ENCODE peak calls at places on chromosomes 6 and 20, in five cellular contexts. X, C, I, G and V are unnamed samples.

GRCh38 chr20:25571817-25572216 is 13.5 kb downstream of the NINL start:
- DNase-seq in X (no peak), C (no peak), I (no peak), G (no peak), V (no peak)

GRCh38 chr6:37173573-37174195 is 3.7 kb downstream of the PIM1 start:
- DNase-seq in X (no peak), C (peak), I (no peak), G (no peak), V (no peak)

GRCh38 chr20:3162080-3162611 is 2.5 kb upstream of the FASTKD5 start:
- DNase-seq in X (no peak), C (no peak), I (peak), G (no peak), V (no peak)

GRCh38 chr20:46835418-46835817 is 59.2 kb upstream of the EYA2 start:
- DNase-seq in X (peak), C (no peak), I (no peak), G (no peak), V (no peak)

GRCh38 chr6:159035891-159036290 is 8.9 kb downstream of the TAGAP start:
- DNase-seq in X (no peak), C (no peak), I (no peak), G (no peak), V (no peak)

GRCh38 chr6:24858154-24858801 is 59.6 kb upstream of the ARMH2 start:
- DNase-seq in X (no peak), C (no peak), I (no peak), G (no peak), V (no peak)

GRCh38 chr6:125547320-125547843 is 202.1 kb upstream of the HEY2 start:
- DNase-seq in X (no peak), C (no peak), I (no peak), G (no peak), V (no peak)

GRCh38 chr6:108165714-108166663 is at the start of gene NR2E1:
- DNase-seq in X (peak), C (no peak), I (peak), G (no peak), V (no peak)

GRCh38 chr20:37520417-37520751 is 666 bp upstream of the NNAT start:
- DNase-seq in X (no peak), C (no peak), I (no peak), G (no peak), V (no peak)

GRCh38 chr6:157790548-157791160 is 32.4 kb upstream of the SNX9 start:
- DNase-seq in X (no peak), C (peak), I (no peak), G (no peak), V (no peak)

GRCh38 chr6:158667360-158667981 is 17.6 kb downstream of the SYTL3 start:
- DNase-seq in X (no peak), C (no peak), I (no peak), G (no peak), V (no peak)

GRCh38 chr6:151004415-151005024 is 139.0 kb downstream of the MTHFD1L start:
- DNase-seq in X (peak), C (no peak), I (no peak), G (no peak), V (peak)

GRCh38 chr6:121006024-121006423 is 328.3 kb downstream of the TBC1D32 start:
- DNase-seq in X (no peak), C (no peak), I (no peak), G (no peak), V (no peak)

DNA sequence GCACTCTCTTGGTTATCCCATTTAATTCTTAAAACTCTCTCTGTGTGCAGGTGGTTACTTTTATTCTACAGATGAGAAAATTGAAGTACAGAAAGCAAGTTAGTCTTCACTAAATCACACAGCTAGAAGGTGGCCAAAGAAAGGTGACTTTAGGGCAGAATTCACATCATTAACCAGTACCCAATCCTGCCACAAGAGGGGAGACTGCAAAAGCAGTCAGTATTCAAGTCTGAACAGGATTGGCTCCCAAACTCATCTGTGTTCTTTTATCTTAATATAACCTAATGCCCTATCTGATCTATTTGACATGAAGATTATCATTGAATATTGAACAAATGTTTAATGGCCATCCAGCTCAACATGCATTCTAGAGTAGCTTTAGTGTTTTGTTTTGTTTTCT is 225.3 kb upstream of the FAM83B start:
- DNase-seq in X (peak), C (no peak), I (no peak), G (peak), V (peak)
- TF ChIP-seq CTCF in X (no peak), C (no peak), I (peak), G (peak), V (peak)

GRCh38 chr20:50634191-50634590 is 57.2 kb downstream of the RIPOR3 start:
- DNase-seq in X (no peak), C (no peak), I (no peak), G (no peak), V (no peak)

GRCh38 chr20:50633361-50633760 is 58.0 kb downstream of the RIPOR3 start:
- DNase-seq in X (no peak), C (no peak), I (no peak), G (no peak), V (no peak)

GRCh38 chr20:50636601-50637539 is 54.5 kb downstream of the RIPOR3 start:
- DNase-seq in X (no peak), C (no peak), I (no peak), G (no peak), V (no peak)

GRCh38 chr20:50635014-50635557 is 56.3 kb downstream of the RIPOR3 start:
- DNase-seq in X (no peak), C (no peak), I (no peak), G (no peak), V (no peak)

DNA sequence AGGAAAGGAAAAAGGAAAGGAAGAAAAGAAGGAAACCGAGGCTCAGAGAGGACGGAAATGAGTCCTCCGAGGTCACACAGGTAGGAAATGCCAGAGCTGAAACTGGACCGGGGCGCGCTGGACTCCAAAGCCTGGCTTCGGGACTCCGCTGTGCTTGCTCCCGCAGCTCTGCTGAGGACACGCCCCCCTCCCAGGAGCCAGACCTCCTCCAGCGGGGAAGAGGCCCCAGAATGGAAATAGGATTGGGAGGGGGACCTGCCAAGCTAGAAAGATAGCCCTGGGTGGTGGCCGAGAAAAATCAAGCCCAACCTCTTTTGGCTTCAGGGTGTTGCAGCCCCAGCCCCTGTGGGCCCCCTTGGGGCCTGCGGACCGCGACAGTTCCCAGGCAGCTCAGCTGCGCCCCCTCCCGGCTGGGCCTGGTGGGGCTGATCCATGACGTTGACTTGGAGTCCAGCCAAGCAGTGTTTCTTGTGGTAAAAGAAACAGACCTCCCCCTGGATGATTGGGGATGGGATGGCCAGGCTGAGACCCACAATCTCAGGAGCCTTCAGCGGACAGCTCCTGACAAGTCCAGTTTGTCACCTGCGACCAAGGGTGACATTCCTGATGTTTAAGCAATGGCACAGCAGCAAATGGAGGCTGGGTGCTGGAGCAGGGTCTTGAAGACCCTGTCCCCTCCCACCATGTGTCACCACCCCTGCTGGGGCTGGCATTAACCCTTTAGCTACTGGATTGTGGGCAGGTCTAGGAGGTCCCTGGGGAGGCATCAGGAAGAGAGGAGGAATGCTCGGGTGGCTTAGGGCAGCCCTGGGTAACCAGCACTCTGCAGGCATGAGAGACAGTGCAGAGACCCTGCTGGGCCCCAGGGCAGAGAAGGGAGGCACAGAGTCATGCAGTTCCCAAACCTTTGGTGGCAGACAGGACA is 55.4 kb downstream of the RIPOR3 start:
- DNase-seq in X (peak), C (peak), I (peak), G (peak), V (peak)
- H3K4me3 ChIP-seq in X (peak), C (no peak), I (no peak), G (peak), V (peak)

GRCh38 chr6:132972971-132973370 is 158.6 kb downstream of the RPS12 start:
- DNase-seq in X (no peak), C (no peak), I (peak), G (no peak), V (no peak)
- TF ChIP-seq REST in X (no peak), C (no peak), I (no peak), G (no peak), V (no peak)

DNA sequence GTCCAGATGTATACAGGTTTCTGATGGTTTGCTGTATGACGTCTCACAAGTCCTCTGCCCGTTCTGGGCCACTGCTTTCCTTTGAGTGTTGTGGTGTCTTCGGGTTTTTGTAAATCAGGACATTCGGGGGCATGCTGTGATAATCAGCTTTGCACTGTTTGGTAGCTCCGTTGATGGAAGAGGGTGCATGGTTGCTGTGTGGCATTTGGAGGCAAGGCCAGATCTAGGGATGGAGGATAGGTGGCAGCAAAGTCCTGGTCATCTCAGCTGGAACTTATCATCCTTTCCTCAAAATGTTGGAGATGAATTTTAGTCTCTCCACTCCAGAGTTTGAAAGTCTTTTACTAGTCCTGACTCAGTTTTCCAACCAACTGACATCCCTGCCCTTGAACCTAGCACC is 91.0 kb downstream of the SCP2D1 start:
- DNase-seq in X (peak), C (no peak), I (no peak), G (peak), V (peak)
- TF ChIP-seq CTCF in X (peak), C (no peak), I (peak), G (no peak), V (peak)

GRCh38 chr6:30213654-30213998 is 420 bp upstream of the TRIM26 start:
- DNase-seq in X (no peak), C (no peak), I (no peak), G (no peak), V (peak)
- H3K4me3 ChIP-seq in X (peak), C (peak), I (peak), G (peak), V (peak)

DNA sequence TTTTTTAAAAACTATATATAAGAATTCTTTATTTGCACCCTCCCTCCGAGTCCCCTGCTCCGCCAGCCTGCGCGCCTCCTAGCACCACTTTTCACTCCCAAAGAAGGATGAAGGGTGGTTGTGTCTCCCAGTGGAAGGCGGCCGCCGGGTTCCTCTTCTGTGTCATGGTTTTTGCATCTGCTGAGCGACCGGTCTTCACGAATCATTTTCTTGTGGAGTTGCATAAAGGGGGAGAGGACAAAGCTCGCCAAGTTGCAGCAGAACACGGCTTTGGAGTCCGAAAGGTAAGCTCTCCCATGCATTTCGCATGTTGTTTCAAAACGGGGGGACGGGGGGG is 327 bp downstream of the PCSK2 start:
- DNase-seq in X (no peak), C (no peak), I (peak), G (no peak), V (no peak)
- TF ChIP-seq REST in X (no peak), C (no peak), I (no peak), G (no peak), V (no peak)

GRCh38 chr6:5547571-5547970 is 286.3 kb downstream of the FARS2 start:
- DNase-seq in X (no peak), C (no peak), I (no peak), G (no peak), V (no peak)
- TF ChIP-seq CTCF in X (no peak), C (no peak), I (no peak), G (no peak), V (no peak)

DNA sequence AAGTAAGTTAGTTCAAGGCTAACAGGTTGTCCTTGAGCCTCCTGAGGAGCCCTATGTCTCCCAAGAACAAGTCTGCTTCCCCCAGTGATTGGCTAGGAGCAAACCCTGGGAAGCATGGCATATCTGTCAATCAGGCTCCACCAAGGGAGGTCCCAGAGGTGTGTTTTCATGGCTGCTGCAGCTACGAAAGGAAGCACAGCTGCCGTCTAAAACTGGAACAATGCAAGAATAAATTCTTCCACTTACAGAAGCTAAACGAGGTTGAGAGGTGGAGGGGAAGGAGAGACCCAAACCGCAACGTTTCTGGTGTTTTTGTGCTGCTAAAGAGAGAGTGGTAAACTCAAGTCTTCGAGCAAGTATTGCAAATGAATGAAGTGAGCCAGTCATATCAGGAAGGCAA is 4.9 kb upstream of the PTGIS start:
- DNase-seq in X (no peak), C (no peak), I (no peak), G (no peak), V (no peak)
- H3K4me3 ChIP-seq in X (no peak), C (no peak), I (no peak), G (no peak), V (no peak)

GRCh38 chr6:127518710-127519468 is at the start of gene MTCL3:
- DNase-seq in X (peak), C (no peak), I (peak), G (no peak), V (no peak)
- TF ChIP-seq REST in X (no peak), C (no peak), I (peak), G (no peak), V (no peak)